ENCODE peak calls at places on chromosome 12, in seven cellular contexts. Z is tibial artery, B is neuronal stem cell, O is nucleus accumbens, N is H54, V is dorsolateral prefrontal cortex, X is GM12865. D is an unnamed sample.
A peak's percentile ranks its signal among the peaks of the same experiment; 100 is the strongest.

GRCh38 chr12:27610380-27610779 is 85.9 kb upstream of the REP15 start:
- DNase-seq in V (no peak), X (no peak), N (no peak), Z (no peak), B (no peak), O (no peak), D (peak; percentile 74)

GRCh38 chr12:2179953-2180736 is 127.4 kb downstream of the CACNA1C start:
- DNase-seq in X (no peak), O (no peak), Z (peak; percentile 84), B (no peak), N (peak; percentile 92), V (peak; percentile 65), D (peak; percentile 83)

GRCh38 chr12:116128779-116129178 is 148.7 kb downstream of the MED13L start:
- DNase-seq in V (no peak), N (no peak), B (no peak), O (no peak), Z (no peak), X (no peak), D (no peak)

GRCh38 chr12:6960291-6961277 is 9.4 kb downstream of the PTPN6 start:
- DNase-seq in V (no peak), O (no peak), B (no peak), Z (no peak), N (no peak), X (peak; percentile 86), D (peak; percentile 42)

GRCh38 chr12:16136206-16136605 is 141.3 kb downstream of the SLC15A5 start:
- DNase-seq in Z (no peak), N (no peak), O (no peak), B (no peak), X (no peak), V (no peak), D (no peak)

GRCh38 chr12:75658286-75658685 is 146.9 kb upstream of the KRR1 start:
- DNase-seq in Z (no peak), N (no peak), O (no peak), X (no peak), V (no peak), B (no peak), D (no peak)

GRCh38 chr12:124599074-124599999 is 31.9 kb upstream of the NCOR2 start:
- DNase-seq in O (no peak), Z (no peak), V (no peak), B (no peak), N (peak; percentile 59), X (no peak), D (peak; percentile 85)

GRCh38 chr12:109858764-109859163 is 21.6 kb downstream of the GLTP start:
- DNase-seq in V (no peak), X (no peak), O (no peak), Z (no peak), N (no peak), B (no peak), D (peak; percentile 39)

GRCh38 chr12:47904647-47905312 is at the start of gene VDR:
- DNase-seq in B (peak; percentile 60), X (peak; percentile 81), O (no peak), Z (peak; percentile 70), N (peak; percentile 92), V (peak; percentile 12), D (peak; percentile 55)

GRCh38 chr12:94745562-94745961 is 95.2 kb upstream of the TMCC3 start:
- DNase-seq in O (no peak), B (no peak), Z (no peak), N (no peak), V (no peak), X (no peak), D (no peak)

GRCh38 chr12:6612652-6613014 is 5.5 kb upstream of the CHD4 start:
- DNase-seq in B (no peak), V (no peak), O (no peak), N (no peak), Z (no peak), X (no peak), D (no peak)

GRCh38 chr12:78951746-78952532 is 87.4 kb downstream of the SYT1 start:
- DNase-seq in N (no peak), O (no peak), X (no peak), V (no peak), Z (no peak), B (peak; percentile 9), D (peak; percentile 3)

GRCh38 chr12:124413401-124413800 is 118.5 kb downstream of the RFLNA start:
- DNase-seq in V (peak; percentile 76), N (no peak), X (no peak), Z (no peak), B (no peak), O (no peak), D (no peak)

GRCh38 chr12:46523863-46524770 is 151.5 kb upstream of the SLC38A2 start:
- DNase-seq in V (no peak), O (no peak), N (peak; percentile 70), Z (no peak), X (no peak), B (no peak), D (peak; percentile 98)

GRCh38 chr12:4116251-4117111 is 157.1 kb upstream of the CCND2 start:
- DNase-seq in V (no peak), N (peak; percentile 39), B (no peak), O (no peak), Z (no peak), X (peak; percentile 39), D (peak; percentile 88)

GRCh38 chr12:48980953-48981756 is 3.0 kb downstream of the WNT1 start:
- DNase-seq in X (no peak), V (peak; percentile 60), B (no peak), N (no peak), Z (no peak), O (no peak), D (no peak)

GRCh38 chr12:50232771-50233209 is 50.5 kb downstream of the LIMA1 start:
- DNase-seq in Z (no peak), B (no peak), N (no peak), V (no peak), O (no peak), X (no peak), D (no peak)

GRCh38 chr12:121992059-121992879 is 29.4 kb upstream of the BCL7A start:
- DNase-seq in V (no peak), Z (no peak), B (no peak), O (no peak), X (peak; percentile 95), N (peak; percentile 97), D (peak; percentile 99)

GRCh38 chr12:4874671-4875070 is 35.0 kb upstream of the KCNA1 start:
- DNase-seq in O (no peak), B (no peak), X (no peak), V (no peak), Z (no peak), N (no peak), D (no peak)

GRCh38 chr12:46494424-46494823 is 121.9 kb upstream of the SLC38A2 start:
- DNase-seq in O (no peak), N (no peak), B (peak; percentile 29), V (no peak), Z (no peak), X (no peak), D (peak; percentile 93)

GRCh38 chr12:64893961-64894360 is 69.5 kb downstream of the TBC1D30 start:
- DNase-seq in B (no peak), N (peak; percentile 11), V (no peak), Z (no peak), O (no peak), X (no peak), D (peak; percentile 67)

GRCh38 chr12:47729233-47729632 is 3.9 kb upstream of the ENDOU start:
- DNase-seq in N (no peak), X (no peak), O (no peak), Z (no peak), B (no peak), V (no peak), D (no peak)

GRCh38 chr12:130647814-130648213 is 68.3 kb downstream of the RIMBP2 start:
- DNase-seq in B (no peak), Z (no peak), X (no peak), N (no peak), O (no peak), V (no peak), D (no peak)

GRCh38 chr12:92827836-92828431 is 101.2 kb downstream of the EEA1 start:
- DNase-seq in O (no peak), Z (no peak), B (peak; percentile 8), V (no peak), N (peak; percentile 8), X (peak; percentile 70), D (peak; percentile 60)

D was measured in iris pigment epithelial cell.